ENCODE peak calls at places on chromosome 22, in six cellular contexts. X, C, Y, I, P and M are unnamed samples.

GRCh38 chr22:33427461-33427860 is 369.3 kb upstream of the SYN3 start:
- DNase-seq in X (no peak), C (no peak), Y (no peak), I (no peak), P (no peak), M (no peak)

GRCh38 chr22:29773233-29773632 is 6.1 kb downstream of the UQCR10 start:
- DNase-seq in X (no peak), C (no peak), Y (no peak), I (no peak), P (peak), M (no peak)

GRCh38 chr22:19756288-19757128 is 4.1 kb upstream of the TBX1 start:
- DNase-seq in X (peak), C (no peak), Y (peak), I (no peak), P (peak), M (no peak)

GRCh38 chr22:31680764-31681624 is 19.0 kb upstream of the PISD start:
- DNase-seq in X (no peak), C (no peak), Y (no peak), I (no peak), P (no peak), M (peak)

GRCh38 chr22:49617866-49618688 is 209.6 kb downstream of the BRD1 start:
- DNase-seq in X (no peak), C (no peak), Y (peak), I (no peak), P (no peak), M (peak)

GRCh38 chr22:24321999-24322398 is 51.4 kb downstream of the SPECC1L start:
- DNase-seq in X (no peak), C (no peak), Y (no peak), I (no peak), P (no peak), M (no peak)

GRCh38 chr22:19749876-19750275 is 10.7 kb upstream of the TBX1 start:
- DNase-seq in X (no peak), C (no peak), Y (no peak), I (no peak), P (no peak), M (no peak)

GRCh38 chr22:39996732-39997131 is 2.0 kb downstream of the FAM83F start:
- DNase-seq in X (no peak), C (no peak), Y (no peak), I (no peak), P (no peak), M (no peak)

GRCh38 chr22:28381427-28382167 is 298.0 kb downstream of the TTC28 start:
- DNase-seq in X (no peak), C (no peak), Y (no peak), I (no peak), P (no peak), M (no peak)

GRCh38 chr22:46086577-46087335 is 63.6 kb upstream of the PPARA start:
- DNase-seq in X (no peak), C (peak), Y (peak), I (no peak), P (no peak), M (peak)

GRCh38 chr22:38715176-38715764 is 9.5 kb downstream of the GTPBP1 start:
- DNase-seq in X (no peak), C (no peak), Y (peak), I (no peak), P (no peak), M (no peak)

GRCh38 chr22:26168934-26169311 is 339 bp upstream of the SEZ6L start:
- DNase-seq in X (no peak), C (peak), Y (no peak), I (no peak), P (no peak), M (peak)

GRCh38 chr22:49996532-49997220 is 15.9 kb downstream of the IL17REL start:
- DNase-seq in X (no peak), C (no peak), Y (no peak), I (no peak), P (no peak), M (no peak)

GRCh38 chr22:27747396-27748256 is 53.9 kb downstream of the MN1 start:
- DNase-seq in X (no peak), C (peak), Y (no peak), I (no peak), P (no peak), M (no peak)

GRCh38 chr22:45511847-45512261 is 9.2 kb downstream of the FBLN1 start:
- DNase-seq in X (no peak), C (peak), Y (no peak), I (no peak), P (no peak), M (peak)

GRCh38 chr22:40001800-40002577 is 7.2 kb downstream of the FAM83F start:
- DNase-seq in X (no peak), C (no peak), Y (no peak), I (no peak), P (no peak), M (no peak)

GRCh38 chr22:45645526-45646414 is 25.9 kb upstream of the ATXN10 start:
- DNase-seq in X (peak), C (peak), Y (peak), I (no peak), P (peak), M (peak)

GRCh38 chr22:35154937-35155387 is 89.0 kb downstream of the ISX start:
- DNase-seq in X (no peak), C (peak), Y (peak), I (peak), P (peak), M (peak)

GRCh38 chr22:39873963-39874362 is 19.6 kb downstream of the ENTHD1 start:
- DNase-seq in X (no peak), C (no peak), Y (no peak), I (no peak), P (no peak), M (no peak)

GRCh38 chr22:27993774-27994350 is 74.8 kb upstream of the PITPNB start:
- DNase-seq in X (no peak), C (no peak), Y (peak), I (no peak), P (no peak), M (no peak)

GRCh38 chr22:41828516-41828915 is 4.4 kb upstream of the SREBF2 start:
- DNase-seq in X (no peak), C (no peak), Y (no peak), I (no peak), P (no peak), M (no peak)

GRCh38 chr22:33883961-33884808 is 36.1 kb downstream of the LARGE1 start:
- DNase-seq in X (no peak), C (peak), Y (peak), I (no peak), P (no peak), M (peak)

GRCh38 chr22:29043906-29044575 is 17.6 kb downstream of the C22orf31 start:
- DNase-seq in X (no peak), C (no peak), Y (no peak), I (no peak), P (no peak), M (no peak)

GRCh38 chr22:18152519-18152918 is 2.5 kb downstream of the USP18 start:
- DNase-seq in X (no peak), C (no peak), Y (no peak), I (no peak), P (no peak), M (no peak)